ENCODE peak calls at places on chromosome 2, in six cellular contexts. F is HFF-Myc, T is GF-D8, W is endodermal cell, K is SK-N-DZ, S is EH. B is an unnamed sample.
A peak's percentile ranks its signal among the peaks of the same experiment; 100 is the strongest.

GRCh38 chr2:167196461-167197252 is 308.4 kb downstream of the XIRP2 start:
- DNase-seq in T (peak; percentile 42), K (peak; percentile 30), W (no peak), S (peak; percentile 53), F (no peak), B (peak; percentile 76)

GRCh38 chr2:236628981-236629605 is 59.5 kb downstream of the ACKR3 start:
- DNase-seq in S (no peak), F (no peak), K (no peak), T (no peak), W (peak; percentile 35), B (no peak)

GRCh38 chr2:120465989-120466703 is 120.2 kb downstream of the INHBB start:
- DNase-seq in K (no peak), F (no peak), T (no peak), S (no peak), W (peak; percentile 97), B (no peak)

GRCh38 chr2:42618972-42619371 is 50.5 kb downstream of the MTA3 start:
- DNase-seq in F (no peak), K (no peak), T (no peak), W (no peak), S (peak; percentile 88), B (no peak)

GRCh38 chr2:96536445-96537065 is at the start of gene ARID5A:
- DNase-seq in W (peak; percentile 97), S (peak; percentile 89), K (peak; percentile 89), T (peak; percentile 58), F (no peak), B (peak; percentile 78)

GRCh38 chr2:240481720-240482119 is 46.3 kb downstream of the GPC1 start:
- DNase-seq in T (no peak), K (no peak), F (no peak), S (no peak), W (peak; percentile 28), B (no peak)

GRCh38 chr2:25252291-25253152 is 84.1 kb upstream of the POMC start:
- DNase-seq in W (peak; percentile 96), T (no peak), S (peak; percentile 62), K (peak; percentile 88), F (no peak), B (peak; percentile 24)

GRCh38 chr2:101282980-101283379 is 25.5 kb downstream of the RNF149 start:
- DNase-seq in F (no peak), S (no peak), K (no peak), T (no peak), W (no peak), B (no peak)

GRCh38 chr2:28181801-28182200 is 210.9 kb upstream of the FOSL2 start:
- DNase-seq in W (no peak), F (no peak), S (no peak), K (no peak), T (no peak), B (no peak)

GRCh38 chr2:9630001-9630749 is 622 bp downstream of the YWHAQ start:
- DNase-seq in W (peak; percentile 92), K (peak; percentile 79), F (no peak), T (peak; percentile 7), S (peak; percentile 73), B (peak; percentile 55)

GRCh38 chr2:112673008-112673407 is 27.3 kb downstream of the SLC20A1 start:
- DNase-seq in S (no peak), K (no peak), T (no peak), W (no peak), F (no peak), B (no peak)

GRCh38 chr2:238286551-238286950 is 1.9 kb downstream of the PER2 start:
- DNase-seq in F (peak; percentile 51), W (no peak), S (peak; percentile 80), K (no peak), T (peak; percentile 46), B (peak; percentile 26)

GRCh38 chr2:5290911-5291546 is 401.2 kb upstream of the SOX11 start:
- DNase-seq in F (no peak), S (no peak), W (no peak), K (no peak), T (no peak), B (no peak)

GRCh38 chr2:81658227-81658626 is 1353.7 kb upstream of the LRRTM1 start:
- DNase-seq in K (no peak), W (no peak), S (no peak), T (no peak), F (no peak), B (no peak)

GRCh38 chr2:179435021-179435420 is 170.4 kb upstream of the SESTD1 start:
- DNase-seq in T (no peak), S (peak; percentile 58), K (no peak), F (no peak), W (no peak), B (no peak)

GRCh38 chr2:10223471-10223870 is 79.2 kb upstream of the HPCAL1 start:
- DNase-seq in S (no peak), F (no peak), W (no peak), K (no peak), T (no peak), B (no peak)

GRCh38 chr2:149991576-149991975 is 404.0 kb upstream of the MMADHC start:
- DNase-seq in K (no peak), W (no peak), F (no peak), S (peak; percentile 89), T (no peak), B (no peak)

GRCh38 chr2:97671526-97671925 is 2.0 kb downstream of the C2orf92 start:
- DNase-seq in F (no peak), T (no peak), W (no peak), S (no peak), K (no peak), B (no peak)

GRCh38 chr2:198326431-198326830 is 522.0 kb downstream of the PLCL1 start:
- DNase-seq in K (no peak), T (no peak), W (no peak), F (no peak), S (peak; percentile 47), B (no peak)

GRCh38 chr2:72953976-72954375 is 36.7 kb downstream of the EMX1 start:
- DNase-seq in F (no peak), S (no peak), T (no peak), W (no peak), K (no peak), B (no peak)